ENCODE peak calls at places on chromosomes 16 and 17, in five cellular contexts. One of them, this sample, is unnamed.

GRCh38 chr16:88298882-88299745 is 83.6 kb upstream of the ZNF469 start:
- DNase-seq in NT2/D1: no peak
- DNase-seq in GM12878: no peak
- DNase-seq in HepG2: no peak
- DNase-seq in H1: no peak
- DNase-seq in this sample: no peak

GRCh38 chr16:85639529-85640253 is 26.6 kb downstream of the GSE1 start:
- DNase-seq in HepG2: no peak
- DNase-seq in GM12878: no peak
- DNase-seq in NT2/D1: no peak
- DNase-seq in H1: no peak
- DNase-seq in this sample: no peak

GRCh38 chr17:10077561-10078299 is 120.7 kb downstream of the GAS7 start:
- DNase-seq in NT2/D1: no peak
- DNase-seq in H1: no peak
- DNase-seq in GM12878: no peak
- DNase-seq in HepG2: no peak
- DNase-seq in this sample: no peak

GRCh38 chr17:27070836-27071235 is 223.1 kb upstream of the WSB1 start:
- DNase-seq in HepG2: no peak
- DNase-seq in H1: no peak
- DNase-seq in GM12878: no peak
- DNase-seq in NT2/D1: no peak
- DNase-seq in this sample: no peak

GRCh38 chr16:69435977-69436729 is 11.7 kb downstream of the CYB5B start:
- DNase-seq in NT2/D1: no peak
- DNase-seq in GM12878: no peak
- DNase-seq in H1: no peak
- DNase-seq in HepG2: peak; percentile 69
- DNase-seq in this sample: no peak

GRCh38 chr16:80993293-80993691 is 13.4 kb downstream of the CMC2 start:
- DNase-seq in NT2/D1: no peak
- DNase-seq in GM12878: no peak
- DNase-seq in HepG2: peak; percentile 87
- DNase-seq in H1: no peak
- DNase-seq in this sample: no peak

GRCh38 chr16:31253642-31254045 is 6.1 kb upstream of the ITGAM start:
- DNase-seq in HepG2: peak; percentile 23
- DNase-seq in NT2/D1: no peak
- DNase-seq in GM12878: no peak
- DNase-seq in H1: no peak
- DNase-seq in this sample: no peak

GRCh38 chr17:57442401-57442823 is 186.1 kb downstream of the MSI2 start:
- DNase-seq in GM12878: no peak
- DNase-seq in H1: no peak
- DNase-seq in NT2/D1: no peak
- DNase-seq in HepG2: no peak
- DNase-seq in this sample: no peak

GRCh38 chr17:83055911-83056582 is 23.4 kb upstream of the METRNL start:
- DNase-seq in GM12878: no peak
- DNase-seq in H1: no peak
- DNase-seq in HepG2: peak; percentile 45
- DNase-seq in NT2/D1: no peak
- DNase-seq in this sample: no peak

GRCh38 chr16:54246454-54246821 is 40.1 kb downstream of the IRX3 start:
- DNase-seq in GM12878: no peak
- DNase-seq in H1: no peak
- DNase-seq in NT2/D1: no peak
- DNase-seq in HepG2: no peak
- DNase-seq in this sample: no peak

GRCh38 chr17:40419559-40420331 is 2.0 kb upstream of the TOP2A start:
- DNase-seq in H1: no peak
- DNase-seq in NT2/D1: no peak
- DNase-seq in GM12878: no peak
- DNase-seq in HepG2: peak; percentile 96
- DNase-seq in this sample: no peak

GRCh38 chr17:8742828-8743227 is 1.8 kb downstream of the CCDC42 start:
- DNase-seq in NT2/D1: no peak
- DNase-seq in HepG2: no peak
- DNase-seq in GM12878: no peak
- DNase-seq in H1: no peak
- DNase-seq in this sample: no peak

GRCh38 chr17:77832180-77832560 is 126.3 kb upstream of the TNRC6C start:
- DNase-seq in HepG2: no peak
- DNase-seq in GM12878: no peak
- DNase-seq in H1: no peak
- DNase-seq in NT2/D1: no peak
- DNase-seq in this sample: no peak

GRCh38 chr17:48510761-48511604 is 19.8 kb downstream of the HOXB1 start:
- DNase-seq in HepG2: no peak
- DNase-seq in GM12878: peak; percentile 73
- DNase-seq in NT2/D1: no peak
- DNase-seq in H1: no peak
- DNase-seq in this sample: no peak

GRCh38 chr17:2931426-2931825 is 132.0 kb downstream of the OR1D5 start:
- DNase-seq in GM12878: no peak
- DNase-seq in H1: no peak
- DNase-seq in HepG2: peak; percentile 43
- DNase-seq in NT2/D1: no peak
- DNase-seq in this sample: no peak

GRCh38 chr17:50258647-50259483 is 15.4 kb upstream of the TMEM92 start:
- DNase-seq in GM12878: no peak
- DNase-seq in NT2/D1: no peak
- DNase-seq in HepG2: no peak
- DNase-seq in H1: no peak
- DNase-seq in this sample: peak; percentile 6

GRCh38 chr17:67021718-67022450 is 22.5 kb upstream of the CACNG1 start:
- DNase-seq in GM12878: no peak
- DNase-seq in H1: no peak
- DNase-seq in HepG2: no peak
- DNase-seq in NT2/D1: no peak
- DNase-seq in this sample: no peak

GRCh38 chr16:4414187-4414909 is 2.0 kb downstream of the CORO7 start:
- DNase-seq in NT2/D1: no peak
- DNase-seq in H1: no peak
- DNase-seq in HepG2: no peak
- DNase-seq in GM12878: peak; percentile 98
- DNase-seq in this sample: no peak
- TF ChIP-seq SUZ12 in NT2/D1: no peak
- TF ChIP-seq SUZ12 in H1: no peak
- TF ChIP-seq SUZ12 in HepG2: no peak
- TF ChIP-seq SUZ12 in GM12878: no peak
- TF ChIP-seq SUZ12 in this sample: no peak

GRCh38 chr17:72603346-72604242 is 482.8 kb downstream of the SOX9 start:
- DNase-seq in H1: no peak
- DNase-seq in GM12878: no peak
- DNase-seq in HepG2: no peak
- DNase-seq in NT2/D1: no peak
- DNase-seq in this sample: no peak
- TF ChIP-seq SUZ12 in H1: no peak
- TF ChIP-seq SUZ12 in GM12878: no peak
- TF ChIP-seq SUZ12 in HepG2: no peak
- TF ChIP-seq SUZ12 in NT2/D1: no peak
- TF ChIP-seq SUZ12 in this sample: no peak

DNA sequence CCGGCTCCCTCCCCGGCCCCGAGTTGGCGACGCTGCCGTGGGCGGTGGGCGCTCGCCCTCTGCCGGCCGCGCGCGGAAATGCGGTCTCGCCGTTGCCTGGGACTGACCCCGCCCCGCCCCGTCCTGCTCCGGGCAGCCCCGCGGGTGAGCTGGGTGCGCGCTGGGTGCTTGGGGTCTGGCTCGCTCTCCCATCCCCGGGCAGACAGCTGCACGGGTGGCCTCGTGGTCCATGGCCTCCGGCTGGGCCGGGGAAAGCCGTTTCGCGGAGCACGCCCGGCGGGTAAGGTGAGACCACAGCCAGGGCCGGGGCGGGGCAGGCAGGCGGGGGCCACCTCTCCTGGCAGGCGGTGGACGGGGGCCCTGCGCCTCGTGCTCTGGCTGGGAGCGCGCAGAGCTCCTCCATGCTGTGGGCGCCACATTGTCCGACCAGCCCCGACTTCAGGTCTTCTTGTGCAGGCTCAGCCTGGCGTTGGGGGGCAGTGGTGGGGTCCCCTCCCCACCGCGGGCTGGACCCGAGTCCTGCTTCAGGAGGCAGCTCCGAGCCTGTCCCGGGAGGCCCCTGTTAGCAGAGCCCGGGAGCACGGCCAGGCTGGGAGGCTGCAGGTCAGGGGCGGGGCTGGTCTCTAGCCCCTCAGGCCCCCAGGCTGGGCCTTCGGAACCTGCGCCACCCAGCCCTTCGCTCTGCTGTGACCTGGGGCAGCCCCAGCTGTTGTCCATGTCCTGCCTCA is 7.0 kb upstream of the C1QTNF8 start:
- DNase-seq in GM12878: no peak
- DNase-seq in NT2/D1: peak; percentile 36
- DNase-seq in H1: no peak
- DNase-seq in HepG2: no peak
- DNase-seq in this sample: peak; percentile 83
- TF ChIP-seq SUZ12 in GM12878: no peak
- TF ChIP-seq SUZ12 in NT2/D1: no peak
- TF ChIP-seq SUZ12 in H1: no peak
- TF ChIP-seq SUZ12 in HepG2: no peak
- TF ChIP-seq SUZ12 in this sample: no peak

GRCh38 chr17:1462164-1463112 is 6.4 kb upstream of the CRK start:
- DNase-seq in H1: no peak
- DNase-seq in GM12878: no peak
- DNase-seq in HepG2: no peak
- DNase-seq in NT2/D1: no peak
- DNase-seq in this sample: no peak

GRCh38 chr17:1461193-1461944 is 5.3 kb upstream of the CRK start:
- DNase-seq in GM12878: no peak
- DNase-seq in NT2/D1: no peak
- DNase-seq in H1: no peak
- DNase-seq in HepG2: no peak
- DNase-seq in this sample: no peak

GRCh38 chr17:1464186-1464585 is 8.2 kb upstream of the CRK start:
- DNase-seq in GM12878: no peak
- DNase-seq in H1: no peak
- DNase-seq in HepG2: no peak
- DNase-seq in NT2/D1: no peak
- DNase-seq in this sample: no peak

GRCh38 chr17:1455748-1456599 is at the start of gene CRK:
- DNase-seq in H1: peak; percentile 85
- DNase-seq in HepG2: peak; percentile 89
- DNase-seq in GM12878: peak; percentile 73
- DNase-seq in NT2/D1: peak; percentile 84
- DNase-seq in this sample: peak; percentile 99

DNA sequence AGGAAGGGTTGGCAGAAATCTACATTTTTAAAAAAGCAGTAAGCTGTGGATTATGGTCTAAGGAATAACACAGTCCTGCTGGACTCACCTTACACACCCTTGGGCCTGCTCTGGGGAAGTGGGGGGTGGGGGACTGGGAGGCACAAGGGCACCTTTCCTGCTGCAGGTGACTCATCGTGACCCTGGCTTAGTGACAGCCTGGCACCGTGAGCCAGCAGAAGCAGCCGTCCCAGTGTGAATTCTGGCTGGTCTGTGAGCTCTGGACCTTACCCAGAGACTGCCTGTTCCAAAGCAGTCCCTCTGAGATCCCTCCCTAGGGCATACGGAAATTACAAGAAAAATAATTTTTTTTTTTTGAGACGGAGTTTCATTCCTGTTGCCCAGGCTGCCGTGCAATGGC is 4.2 kb upstream of the CRK start:
- DNase-seq in HepG2: peak; percentile 45
- DNase-seq in NT2/D1: no peak
- DNase-seq in H1: no peak
- DNase-seq in GM12878: no peak
- DNase-seq in this sample: no peak
- TF ChIP-seq SUZ12 in HepG2: no peak
- TF ChIP-seq SUZ12 in NT2/D1: no peak
- TF ChIP-seq SUZ12 in H1: no peak
- TF ChIP-seq SUZ12 in GM12878: no peak
- TF ChIP-seq SUZ12 in this sample: no peak

DNA sequence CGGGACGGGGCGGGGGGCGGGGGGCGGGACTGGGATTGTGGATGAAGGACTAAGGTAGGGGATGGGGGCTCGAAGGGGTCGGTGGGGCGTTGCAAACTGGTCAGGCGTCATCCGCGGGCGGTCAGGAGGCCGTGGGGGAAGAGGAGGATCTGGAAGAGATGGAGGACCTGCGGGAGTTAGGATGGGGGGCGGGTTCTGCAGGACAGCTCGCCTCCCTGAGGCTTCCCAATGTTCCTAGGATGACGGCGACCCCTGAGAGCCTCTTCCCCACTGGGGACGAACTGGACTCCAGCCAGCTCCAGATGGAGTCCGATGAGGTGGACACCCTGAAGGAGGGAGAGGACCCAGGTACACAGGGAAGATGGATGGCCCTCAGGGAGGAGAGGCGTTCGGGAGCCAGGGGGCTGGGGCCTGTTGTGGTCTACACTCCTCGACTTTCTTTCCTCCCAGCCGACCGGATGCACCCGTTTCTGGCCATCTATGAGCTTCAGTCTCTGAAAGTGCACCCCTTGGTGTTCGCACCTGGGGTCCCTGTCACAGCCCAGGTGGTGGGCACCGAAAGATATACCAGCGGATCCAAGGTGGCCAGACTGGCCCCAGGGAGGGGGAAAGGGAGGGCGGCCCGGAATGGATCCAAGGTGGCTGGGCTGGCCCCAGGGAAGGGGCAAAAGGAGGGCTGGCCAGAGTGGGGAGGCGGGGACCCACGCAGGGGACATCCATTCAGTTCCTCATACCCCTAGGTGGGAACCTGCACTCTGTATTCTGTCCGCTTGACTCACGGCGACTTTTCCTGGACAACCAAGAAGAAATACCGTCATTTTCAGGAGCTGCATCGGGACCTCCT is 804 bp downstream of the PLD2 start:
- DNase-seq in GM12878: no peak
- DNase-seq in HepG2: no peak
- DNase-seq in NT2/D1: no peak
- DNase-seq in H1: no peak
- DNase-seq in this sample: no peak
- TF ChIP-seq SUZ12 in GM12878: no peak
- TF ChIP-seq SUZ12 in HepG2: no peak
- TF ChIP-seq SUZ12 in NT2/D1: no peak
- TF ChIP-seq SUZ12 in H1: no peak
- TF ChIP-seq SUZ12 in this sample: no peak

GRCh38 chr16:82072313-82072712 is 37.3 kb downstream of the HSD17B2 start:
- DNase-seq in H1: no peak
- DNase-seq in HepG2: no peak
- DNase-seq in GM12878: no peak
- DNase-seq in NT2/D1: no peak
- DNase-seq in this sample: no peak
- TF ChIP-seq SUZ12 in H1: no peak
- TF ChIP-seq SUZ12 in HepG2: no peak
- TF ChIP-seq SUZ12 in GM12878: no peak
- TF ChIP-seq SUZ12 in NT2/D1: no peak
- TF ChIP-seq SUZ12 in this sample: no peak